ENCODE peak calls at places on chromosomes 7 and 10, in four cellular contexts. One of them, this sample, is unnamed.

GRCh38 chr10:30422981-30423654 is 10.9 kb upstream of the MAP3K8 start:
- DNase-seq in HepG2: peak
- DNase-seq in A549: peak
- DNase-seq in IMR-90: peak
- DNase-seq in this sample: no peak

GRCh38 chr10:126268104-126268900 is 120.0 kb downstream of the ADAM12 start:
- DNase-seq in IMR-90: peak
- DNase-seq in A549: no peak
- DNase-seq in HepG2: no peak
- DNase-seq in this sample: no peak

GRCh38 chr10:100562806-100563293 is 27.1 kb downstream of the HIF1AN start:
- DNase-seq in A549: peak
- DNase-seq in IMR-90: peak
- DNase-seq in HepG2: peak
- DNase-seq in this sample: peak

GRCh38 chr10:74589226-74589673 is 237.2 kb upstream of the KAT6B start:
- DNase-seq in HepG2: no peak
- DNase-seq in A549: peak
- DNase-seq in IMR-90: peak
- DNase-seq in this sample: peak

GRCh38 chr7:122453432-122453831 is 148.9 kb upstream of the FEZF1 start:
- DNase-seq in A549: no peak
- DNase-seq in HepG2: no peak
- DNase-seq in IMR-90: no peak
- DNase-seq in this sample: no peak

GRCh38 chr7:100544949-100545635 is 6.1 kb downstream of the AGFG2 start:
- DNase-seq in A549: no peak
- DNase-seq in HepG2: peak
- DNase-seq in IMR-90: peak
- DNase-seq in this sample: no peak

GRCh38 chr10:89615824-89616223 is 29.2 kb downstream of the PANK1 start:
- DNase-seq in IMR-90: peak
- DNase-seq in A549: no peak
- DNase-seq in HepG2: peak
- DNase-seq in this sample: no peak

GRCh38 chr10:124875596-124875995 is 66.3 kb upstream of the ZRANB1 start:
- DNase-seq in HepG2: no peak
- DNase-seq in IMR-90: peak
- DNase-seq in A549: peak
- DNase-seq in this sample: no peak

GRCh38 chr7:69429817-69430501 is 168.3 kb upstream of the AUTS2 start:
- DNase-seq in IMR-90: no peak
- DNase-seq in A549: no peak
- DNase-seq in HepG2: no peak
- DNase-seq in this sample: no peak

GRCh38 chr10:96281444-96282029 is 10.2 kb upstream of the BLNK start:
- DNase-seq in HepG2: no peak
- DNase-seq in A549: no peak
- DNase-seq in IMR-90: no peak
- DNase-seq in this sample: no peak

GRCh38 chr10:26448706-26449435 is 10.7 kb downstream of the APBB1IP start:
- DNase-seq in IMR-90: no peak
- DNase-seq in A549: no peak
- DNase-seq in HepG2: no peak
- DNase-seq in this sample: no peak

GRCh38 chr7:84908196-84908793 is 278.6 kb downstream of the SEMA3D start:
- DNase-seq in IMR-90: no peak
- DNase-seq in A549: no peak
- DNase-seq in HepG2: no peak
- DNase-seq in this sample: no peak

GRCh38 chr10:127498081-127498480 is 51.0 kb upstream of the NPS start:
- DNase-seq in A549: no peak
- DNase-seq in HepG2: no peak
- DNase-seq in IMR-90: no peak
- DNase-seq in this sample: no peak

GRCh38 chr7:2637505-2638223 is 5.9 kb downstream of the TTYH3 start:
- DNase-seq in HepG2: peak
- DNase-seq in IMR-90: no peak
- DNase-seq in A549: no peak
- DNase-seq in this sample: no peak

GRCh38 chr10:60846173-60846572 is 67.9 kb downstream of the CDK1 start:
- DNase-seq in HepG2: peak
- DNase-seq in A549: peak
- DNase-seq in IMR-90: peak
- DNase-seq in this sample: no peak

GRCh38 chr7:87325576-87326370 is 19.7 kb upstream of the CROT start:
- DNase-seq in IMR-90: no peak
- DNase-seq in HepG2: no peak
- DNase-seq in A549: no peak
- DNase-seq in this sample: no peak

GRCh38 chr7:87331687-87332256 is 13.7 kb upstream of the CROT start:
- DNase-seq in IMR-90: no peak
- DNase-seq in A549: no peak
- DNase-seq in HepG2: no peak
- DNase-seq in this sample: no peak

GRCh38 chr7:87330942-87331341 is 14.5 kb upstream of the CROT start:
- DNase-seq in HepG2: no peak
- DNase-seq in IMR-90: no peak
- DNase-seq in A549: no peak
- DNase-seq in this sample: peak

GRCh38 chr7:87330316-87330715 is 15.1 kb upstream of the CROT start:
- DNase-seq in IMR-90: no peak
- DNase-seq in HepG2: no peak
- DNase-seq in A549: no peak
- DNase-seq in this sample: no peak

GRCh38 chr7:87328281-87328680 is 17.2 kb upstream of the CROT start:
- DNase-seq in HepG2: no peak
- DNase-seq in IMR-90: peak
- DNase-seq in A549: peak
- DNase-seq in this sample: no peak
- TF ChIP-seq MAZ in HepG2: no peak
- TF ChIP-seq MAZ in IMR-90: no peak
- TF ChIP-seq MAZ in A549: no peak
- TF ChIP-seq MAZ in this sample: no peak

DNA sequence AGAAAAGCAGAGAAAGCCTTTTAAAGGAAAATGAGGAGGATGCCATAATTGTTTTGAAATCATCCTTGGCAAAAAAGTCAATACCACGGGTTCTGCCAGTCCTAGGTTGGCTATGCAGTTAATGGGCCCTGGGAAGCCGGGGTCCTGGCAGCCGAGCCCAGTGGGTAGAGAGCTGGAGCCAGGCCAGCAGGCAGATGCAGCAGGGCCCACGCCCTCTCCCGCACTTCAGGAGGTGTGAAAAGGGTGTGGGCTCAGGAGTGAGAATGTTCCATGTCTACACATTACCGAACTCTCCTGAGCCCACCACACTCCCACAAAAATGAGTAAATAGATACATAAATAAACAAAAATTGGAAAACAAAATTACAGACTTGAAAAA is 18.6 kb downstream of the ANTXRL start:
- DNase-seq in IMR-90: no peak
- DNase-seq in HepG2: no peak
- DNase-seq in A549: no peak
- DNase-seq in this sample: no peak
- TF ChIP-seq MAZ in IMR-90: no peak
- TF ChIP-seq MAZ in HepG2: no peak
- TF ChIP-seq MAZ in A549: no peak
- TF ChIP-seq MAZ in this sample: no peak

GRCh38 chr10:133083422-133084100 is 4.2 kb upstream of the ADGRA1 start:
- DNase-seq in IMR-90: no peak
- DNase-seq in HepG2: no peak
- DNase-seq in A549: no peak
- DNase-seq in this sample: no peak

GRCh38 chr10:133080683-133081040 is 7.1 kb upstream of the ADGRA1 start:
- DNase-seq in HepG2: no peak
- DNase-seq in IMR-90: no peak
- DNase-seq in A549: no peak
- DNase-seq in this sample: no peak

GRCh38 chr10:133081636-133082035 is 6.1 kb upstream of the ADGRA1 start:
- DNase-seq in A549: no peak
- DNase-seq in HepG2: no peak
- DNase-seq in IMR-90: no peak
- DNase-seq in this sample: no peak

GRCh38 chr10:133082685-133083421 is 4.9 kb upstream of the ADGRA1 start:
- DNase-seq in HepG2: no peak
- DNase-seq in A549: no peak
- DNase-seq in IMR-90: no peak
- DNase-seq in this sample: no peak

DNA sequence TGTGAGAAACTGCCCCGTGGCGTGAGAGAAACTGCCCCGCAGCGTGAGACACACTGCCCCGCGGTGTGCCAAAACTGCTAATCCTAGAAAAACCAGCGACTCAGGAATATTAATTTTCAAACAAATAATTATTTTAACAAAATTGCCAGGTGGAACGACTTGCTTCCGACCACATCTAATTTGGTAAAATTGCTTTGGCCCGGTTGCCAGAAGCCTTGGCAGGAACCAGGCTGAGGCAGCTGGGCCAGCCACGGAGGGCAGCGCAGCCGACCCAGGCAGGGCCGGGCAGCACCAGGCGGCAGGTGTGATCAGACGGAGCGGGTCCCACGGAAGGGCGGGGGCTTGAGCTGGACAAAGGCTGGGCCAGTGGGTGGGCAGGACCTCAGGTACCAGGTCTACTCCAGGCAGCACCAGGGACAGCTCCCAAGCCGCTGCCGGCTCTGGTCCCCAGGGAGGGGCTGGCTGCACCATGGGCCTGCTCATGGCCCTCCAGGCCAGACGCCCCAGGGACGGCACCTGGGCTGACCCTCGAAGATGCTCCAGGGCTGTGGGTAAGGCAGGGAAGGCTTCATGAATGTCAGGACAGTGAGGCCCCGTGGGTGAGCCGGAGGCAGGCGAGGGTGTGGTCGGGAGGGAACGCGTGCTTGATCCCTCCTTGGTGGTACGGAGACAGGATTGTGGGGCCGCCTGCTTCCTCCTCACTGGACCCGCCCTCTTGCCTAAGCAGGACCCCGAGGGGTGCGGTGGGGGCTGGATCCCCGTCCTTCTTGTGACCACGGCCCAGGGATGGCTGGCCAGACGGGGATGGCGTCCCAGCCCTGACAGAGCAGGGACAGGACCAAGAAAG is 7.7 kb upstream of the ADGRA1 start:
- DNase-seq in A549: no peak
- DNase-seq in IMR-90: no peak
- DNase-seq in HepG2: no peak
- DNase-seq in this sample: peak
- TF ChIP-seq MAZ in A549: no peak
- TF ChIP-seq MAZ in IMR-90: no peak
- TF ChIP-seq MAZ in HepG2: no peak
- TF ChIP-seq MAZ in this sample: no peak

DNA sequence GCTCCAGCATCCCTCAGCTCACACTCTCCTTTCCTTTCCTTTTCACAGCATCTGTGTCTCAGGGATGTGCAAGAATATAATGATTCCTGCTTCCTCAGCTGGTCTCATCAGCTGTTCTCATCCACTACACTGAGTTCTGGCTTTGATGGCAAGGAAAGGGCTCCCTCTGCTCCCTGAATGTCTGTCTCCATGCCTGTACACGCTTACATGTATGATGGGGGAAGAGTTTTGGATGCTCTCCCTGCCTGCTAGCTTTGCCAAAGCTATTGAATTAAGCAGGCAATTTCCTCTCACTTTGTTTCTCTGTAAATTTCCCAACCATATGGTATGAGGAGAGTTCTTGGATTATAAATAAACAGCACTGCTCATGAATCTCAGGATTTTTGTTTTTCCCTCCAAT is 254.5 kb downstream of the SORCS3 start:
- DNase-seq in HepG2: no peak
- DNase-seq in IMR-90: no peak
- DNase-seq in A549: no peak
- DNase-seq in this sample: no peak
- TF ChIP-seq MAZ in HepG2: no peak
- TF ChIP-seq MAZ in IMR-90: no peak
- TF ChIP-seq MAZ in A549: no peak
- TF ChIP-seq MAZ in this sample: no peak

GRCh38 chr7:71883415-71883814 is 528.7 kb downstream of the CALN1 start:
- DNase-seq in HepG2: no peak
- DNase-seq in A549: no peak
- DNase-seq in IMR-90: no peak
- DNase-seq in this sample: no peak

GRCh38 chr7:71885487-71885886 is 526.7 kb downstream of the CALN1 start:
- DNase-seq in A549: no peak
- DNase-seq in HepG2: no peak
- DNase-seq in IMR-90: no peak
- DNase-seq in this sample: no peak

GRCh38 chr7:71886066-71886465 is 526.1 kb downstream of the CALN1 start:
- DNase-seq in A549: no peak
- DNase-seq in IMR-90: no peak
- DNase-seq in HepG2: no peak
- DNase-seq in this sample: no peak
- TF ChIP-seq MAZ in A549: no peak
- TF ChIP-seq MAZ in IMR-90: no peak
- TF ChIP-seq MAZ in HepG2: no peak
- TF ChIP-seq MAZ in this sample: no peak

GRCh38 chr7:37448637-37449331 is at the start of gene ELMO1:
- DNase-seq in IMR-90: peak
- DNase-seq in HepG2: peak
- DNase-seq in A549: peak
- DNase-seq in this sample: peak
- TF ChIP-seq MAZ in IMR-90: no peak
- TF ChIP-seq MAZ in HepG2: no peak
- TF ChIP-seq MAZ in A549: no peak
- TF ChIP-seq MAZ in this sample: no peak

This sample was measured in K562.